ENCODE peak calls at places on chromosome 12, in nine cellular contexts. One of them, this sample, is unnamed.

GRCh38 chr12:52865090-52865944 is 16.5 kb upstream of the KRT78 start:
- DNase-seq in COR-L47: peak
- DNase-seq in GM23248: peak
- DNase-seq in GM12892: no peak
- DNase-seq in left cardiac atrium: peak
- DNase-seq in left kidney: peak
- DNase-seq in heart left ventricle: peak
- DNase-seq in sciatic nerve: peak
- DNase-seq in NCI-H345: peak
- DNase-seq in this sample: peak

GRCh38 chr12:58458093-58458492 is 462.2 kb downstream of the LRIG3 start:
- DNase-seq in COR-L47: no peak
- DNase-seq in GM23248: peak
- DNase-seq in GM12892: no peak
- DNase-seq in left cardiac atrium: no peak
- DNase-seq in left kidney: no peak
- DNase-seq in heart left ventricle: no peak
- DNase-seq in sciatic nerve: no peak
- DNase-seq in NCI-H345: no peak
- DNase-seq in this sample: no peak

GRCh38 chr12:13093191-13093849 is 10.1 kb downstream of the GSG1 start:
- DNase-seq in COR-L47: no peak
- DNase-seq in GM23248: peak
- DNase-seq in GM12892: no peak
- DNase-seq in left cardiac atrium: no peak
- DNase-seq in left kidney: no peak
- DNase-seq in heart left ventricle: no peak
- DNase-seq in sciatic nerve: no peak
- DNase-seq in NCI-H345: no peak
- DNase-seq in this sample: no peak

GRCh38 chr12:442235-442884 is 17.4 kb upstream of the B4GALNT3 start:
- DNase-seq in COR-L47: peak
- DNase-seq in GM23248: peak
- DNase-seq in GM12892: no peak
- DNase-seq in left cardiac atrium: peak
- DNase-seq in left kidney: peak
- DNase-seq in heart left ventricle: no peak
- DNase-seq in sciatic nerve: peak
- DNase-seq in NCI-H345: peak
- DNase-seq in this sample: peak

GRCh38 chr12:130334937-130335336 is 2.8 kb upstream of the PIWIL1 start:
- DNase-seq in COR-L47: no peak
- DNase-seq in GM23248: no peak
- DNase-seq in GM12892: no peak
- DNase-seq in left cardiac atrium: no peak
- DNase-seq in left kidney: peak
- DNase-seq in heart left ventricle: no peak
- DNase-seq in sciatic nerve: no peak
- DNase-seq in NCI-H345: no peak
- DNase-seq in this sample: peak

GRCh38 chr12:120234643-120235368 is 30.7 kb downstream of the PXN start:
- DNase-seq in COR-L47: peak
- DNase-seq in GM23248: peak
- DNase-seq in GM12892: no peak
- DNase-seq in left cardiac atrium: peak
- DNase-seq in left kidney: peak
- DNase-seq in heart left ventricle: peak
- DNase-seq in sciatic nerve: peak
- DNase-seq in NCI-H345: peak
- DNase-seq in this sample: peak

GRCh38 chr12:98127854-98128253 is 387.5 kb upstream of the TMPO start:
- DNase-seq in COR-L47: no peak
- DNase-seq in GM23248: no peak
- DNase-seq in GM12892: no peak
- DNase-seq in left cardiac atrium: no peak
- DNase-seq in left kidney: no peak
- DNase-seq in heart left ventricle: no peak
- DNase-seq in sciatic nerve: no peak
- DNase-seq in NCI-H345: no peak
- DNase-seq in this sample: no peak

GRCh38 chr12:56425188-56425587 is 24.0 kb downstream of the TIMELESS start:
- DNase-seq in COR-L47: no peak
- DNase-seq in GM23248: no peak
- DNase-seq in GM12892: no peak
- DNase-seq in left cardiac atrium: no peak
- DNase-seq in left kidney: no peak
- DNase-seq in heart left ventricle: no peak
- DNase-seq in sciatic nerve: no peak
- DNase-seq in NCI-H345: no peak
- DNase-seq in this sample: no peak

GRCh38 chr12:92908108-92908507 is 21.0 kb downstream of the EEA1 start:
- DNase-seq in COR-L47: no peak
- DNase-seq in GM23248: no peak
- DNase-seq in GM12892: no peak
- DNase-seq in left cardiac atrium: no peak
- DNase-seq in left kidney: no peak
- DNase-seq in heart left ventricle: no peak
- DNase-seq in sciatic nerve: no peak
- DNase-seq in NCI-H345: no peak
- DNase-seq in this sample: no peak

GRCh38 chr12:39966738-39967137 is 139.1 kb downstream of the SLC2A13 start:
- DNase-seq in COR-L47: no peak
- DNase-seq in GM23248: no peak
- DNase-seq in GM12892: no peak
- DNase-seq in left cardiac atrium: no peak
- DNase-seq in left kidney: peak
- DNase-seq in heart left ventricle: no peak
- DNase-seq in sciatic nerve: no peak
- DNase-seq in NCI-H345: no peak
- DNase-seq in this sample: no peak

This sample was measured in mesendoderm.